ENCODE peak calls at places on chromosomes 12 and 14, in seven cellular contexts. L is Peyer's patch, B is adrenal gland, D is bronchial epithelial cell, P is GM23248, X is choroid plexus epithelial cell, Q is astrocyte. S is an unnamed sample.

GRCh38 chr14:100278702-100279101 is 27.5 kb downstream of the SLC25A29 start:
- DNase-seq in L (peak; percentile 47), B (no peak), D (peak; percentile 57), P (peak; percentile 69), X (peak; percentile 85), Q (peak; percentile 65), S (peak; percentile 60)

GRCh38 chr14:25239170-25239569 is 189.2 kb upstream of the STXBP6 start:
- DNase-seq in L (no peak), B (no peak), D (no peak), P (no peak), X (no peak), Q (no peak), S (no peak)

GRCh38 chr14:20675669-20676068 is 8.7 kb upstream of the RNASE4 start:
- DNase-seq in L (no peak), B (no peak), D (no peak), P (no peak), X (no peak), Q (no peak), S (no peak)

GRCh38 chr14:68389973-68390372 is 402.9 kb downstream of the ZFP36L1 start:
- DNase-seq in L (no peak), B (no peak), D (no peak), P (no peak), X (no peak), Q (no peak), S (peak; percentile 68)

GRCh38 chr12:118357327-118358007 is 15.2 kb downstream of the TAOK3 start:
- DNase-seq in L (peak; percentile 76), B (peak; percentile 58), D (peak; percentile 65), P (peak; percentile 83), X (peak; percentile 71), Q (no peak), S (peak; percentile 74)

GRCh38 chr12:59444932-59445331 is 150.9 kb upstream of the SLC16A7 start:
- DNase-seq in L (no peak), B (peak; percentile 35), D (peak; percentile 20), P (peak; percentile 16), X (peak; percentile 53), Q (no peak), S (peak; percentile 58)

GRCh38 chr14:64758711-64759554 is 54.7 kb downstream of the PLEKHG3 start:
- DNase-seq in L (no peak), B (no peak), D (peak; percentile 88), P (peak; percentile 90), X (peak; percentile 97), Q (peak; percentile 96), S (peak; percentile 95)

GRCh38 chr14:69985456-69985855 is 106.2 kb downstream of the SMOC1 start:
- DNase-seq in L (no peak), B (peak; percentile 91), D (peak; percentile 81), P (peak; percentile 69), X (peak; percentile 78), Q (no peak), S (peak; percentile 34)

GRCh38 chr12:31728289-31728916 is 418 bp downstream of the AMN1 start:
- DNase-seq in L (peak; percentile 77), B (peak; percentile 66), D (peak; percentile 30), P (peak; percentile 63), X (no peak), Q (no peak), S (no peak)

GRCh38 chr14:35338731-35339405 is 46.7 kb downstream of the PSMA6 start:
- DNase-seq in L (peak; percentile 45), B (no peak), D (no peak), P (no peak), X (no peak), Q (no peak), S (no peak)

GRCh38 chr14:52219488-52220084 is 47.9 kb upstream of the PTGDR start:
- DNase-seq in L (no peak), B (peak; percentile 70), D (no peak), P (peak; percentile 6), X (no peak), Q (no peak), S (peak; percentile 64)

GRCh38 chr14:101364503-101365328 is 196.6 kb upstream of the DIO3 start:
- DNase-seq in L (peak; percentile 72), B (peak; percentile 46), D (no peak), P (peak; percentile 23), X (no peak), Q (no peak), S (no peak)

GRCh38 chr14:34436118-34436905 is 25.7 kb downstream of the SPTSSA start:
- DNase-seq in L (peak; percentile 60), B (no peak), D (peak; percentile 29), P (peak; percentile 72), X (peak; percentile 93), Q (peak; percentile 73), S (peak; percentile 53)

GRCh38 chr12:95601626-95602025 is 50.4 kb upstream of the USP44 start:
- DNase-seq in L (no peak), B (no peak), D (peak; percentile 41), P (peak; percentile 74), X (peak; percentile 9), Q (peak; percentile 78), S (peak; percentile 66)

GRCh38 chr12:53952871-53953734 is 1.6 kb upstream of the HOXC12 start:
- DNase-seq in L (no peak), B (no peak), D (no peak), P (no peak), X (no peak), Q (no peak), S (no peak)

GRCh38 chr12:26226629-26227375 is 31.4 kb downstream of the SSPN start:
- DNase-seq in L (peak; percentile 52), B (peak; percentile 56), D (peak; percentile 63), P (peak; percentile 56), X (peak; percentile 26), Q (peak; percentile 39), S (no peak)

GRCh38 chr12:26158078-26158764 is 33.4 kb upstream of the BHLHE41 start:
- DNase-seq in L (no peak), B (no peak), D (peak; percentile 58), P (no peak), X (no peak), Q (no peak), S (no peak)

DNA sequence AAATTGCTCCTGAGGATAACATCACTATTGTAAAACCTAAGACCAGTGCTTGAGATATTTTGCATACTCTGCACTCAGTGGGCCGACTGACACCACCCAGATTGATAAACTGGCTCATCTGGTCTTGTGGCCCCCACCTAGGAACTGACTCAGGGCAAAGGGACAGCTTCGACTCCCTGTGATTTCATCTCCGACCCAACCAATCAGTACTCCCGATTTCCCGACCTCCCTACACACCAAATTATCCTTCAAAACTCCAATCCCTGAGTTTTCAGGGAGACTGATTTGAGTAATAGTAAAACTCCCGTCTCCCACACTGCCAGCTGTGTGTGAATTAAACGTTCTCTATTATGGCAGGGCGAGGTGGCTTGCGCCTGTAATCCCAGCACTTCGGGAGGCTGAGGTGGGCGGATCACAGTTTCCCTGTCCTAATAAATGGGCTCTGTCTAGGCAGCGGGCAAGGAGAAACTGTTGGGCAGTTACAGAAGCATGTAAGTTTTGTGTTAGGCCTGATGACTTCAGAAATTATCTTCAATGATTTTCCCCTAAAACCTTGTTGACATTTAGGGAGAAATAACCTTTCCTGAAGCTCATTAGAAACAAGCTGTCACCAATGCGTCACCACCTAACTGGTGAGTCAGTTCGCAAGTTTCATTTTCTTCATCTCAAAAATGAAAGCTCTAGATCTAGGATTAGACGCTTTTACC is 5.3 kb upstream of the UBC start:
- DNase-seq in L (peak; percentile 76), B (peak; percentile 70), D (peak; percentile 85), P (peak; percentile 81), X (peak; percentile 44), Q (peak; percentile 66), S (no peak)
- H3K4me3 ChIP-seq in L (peak overlapping the region; percentile 40), B (no peak overlapping the region), D (no peak overlapping the region), P (peak overlapping the region; percentile 36), X (no peak overlapping the region), Q (no peak overlapping the region), S (no peak overlapping the region)

DNA sequence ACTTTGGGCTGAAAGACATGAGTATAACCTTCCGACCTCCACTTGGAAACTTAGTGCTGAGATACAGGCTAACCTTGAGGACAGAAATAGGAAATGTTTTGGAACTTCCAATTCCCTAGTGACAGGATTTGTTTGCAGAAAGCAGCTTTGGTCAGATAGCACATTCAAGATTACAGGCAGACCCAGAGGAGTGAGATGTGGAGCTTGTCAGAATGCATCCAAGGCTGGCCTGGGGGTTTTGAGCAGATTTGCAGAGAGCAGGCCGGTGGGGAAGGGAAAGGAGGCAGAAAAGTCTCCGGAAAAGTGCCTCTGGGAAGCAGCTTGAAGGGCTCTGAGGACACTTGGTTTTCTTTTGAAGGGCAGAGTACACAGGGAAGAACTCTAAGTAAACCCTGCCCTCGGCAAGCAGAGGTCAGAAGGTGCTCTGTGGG is 180.3 kb downstream of the ETV6 start:
- DNase-seq in L (no peak), B (no peak), D (no peak), P (no peak), X (no peak), Q (no peak), S (no peak)
- H3K4me3 ChIP-seq in L (no peak overlapping the region), B (no peak overlapping the region), D (no peak overlapping the region), P (no peak overlapping the region), X (no peak overlapping the region), Q (no peak overlapping the region), S (no peak overlapping the region)

GRCh38 chr12:132444283-132444682 is 45.7 kb upstream of the FBRSL1 start:
- DNase-seq in L (no peak), B (no peak), D (no peak), P (no peak), X (no peak), Q (no peak), S (no peak)
- H3K4me3 ChIP-seq in L (no peak overlapping the region), B (no peak overlapping the region), D (no peak overlapping the region), P (no peak overlapping the region), X (no peak overlapping the region), Q (no peak overlapping the region), S (no peak overlapping the region)

GRCh38 chr14:22587247-22587646 is 1.8 kb downstream of the DAD1 start:
- DNase-seq in L (no peak), B (no peak), D (no peak), P (no peak), X (no peak), Q (no peak), S (no peak)
- H3K4me3 ChIP-seq in L (no peak overlapping the region), B (peak overlapping the region; percentile 89), D (no peak overlapping the region), P (peak overlapping the region; percentile 100), X (no peak overlapping the region), Q (peak overlapping the region; percentile 4), S (no peak overlapping the region)